ENCODE peak calls at places on chromosomes 6 and 20, in seven cellular contexts. P, D, M, R, W, K and N are unnamed samples. For H3K4me1 and H3K27me3, the result is how much of the 10 kb centered on the place peaks cover.

GRCh38 chr20:58650181-58650775 is 805 bp upstream of the STX16 start:
- DNase-seq in P (no peak), D (no peak), M (peak), R (no peak), W (peak), K (no peak), N (peak)

GRCh38 chr6:138297761-138298298 is 79.5 kb upstream of the PBOV1 start:
- DNase-seq in P (no peak), D (no peak), M (no peak), R (peak), W (no peak), K (no peak), N (no peak)

GRCh38 chr6:91669154-91669903 is 1082.5 kb upstream of the MAP3K7 start:
- DNase-seq in P (no peak), D (no peak), M (no peak), R (no peak), W (no peak), K (no peak), N (no peak)

GRCh38 chr6:90368001-90368400 is 71.4 kb upstream of the BACH2 start:
- DNase-seq in P (no peak), D (no peak), M (no peak), R (no peak), W (no peak), K (no peak), N (no peak)

GRCh38 chr6:96761794-96762193 is 75.5 kb downstream of the GPR63 start:
- DNase-seq in P (no peak), D (no peak), M (no peak), R (no peak), W (no peak), K (no peak), N (no peak)

GRCh38 chr20:1895674-1896496 is 678 bp downstream of the SIRPA start:
- DNase-seq in P (peak), D (peak), M (no peak), R (peak), W (no peak), K (no peak), N (peak)

GRCh38 chr6:130524552-130524951 is 158.7 kb downstream of the TMEM200A start:
- DNase-seq in P (no peak), D (no peak), M (no peak), R (peak), W (no peak), K (no peak), N (no peak)

GRCh38 chr6:17505767-17506280 is 94.3 kb upstream of the FAM8A1 start:
- DNase-seq in P (no peak), D (no peak), M (no peak), R (no peak), W (no peak), K (no peak), N (no peak)

GRCh38 chr20:50635676-50636600 is 55.4 kb downstream of the RIPOR3 start:
- DNase-seq in P (peak), D (peak), M (no peak), R (peak), W (peak), K (peak), N (peak)

GRCh38 chr20:58694241-58695083 is 1.9 kb downstream of the NPEPL1 start:
- DNase-seq in P (no peak), D (no peak), M (no peak), R (no peak), W (no peak), K (no peak), N (no peak)

GRCh38 chr6:53486679-53487078 is 58.2 kb downstream of the GCLC start:
- DNase-seq in P (no peak), D (no peak), M (no peak), R (no peak), W (no peak), K (no peak), N (no peak)

GRCh38 chr20:45370571-45371204 is 7.4 kb downstream of the TP53TG5 start:
- DNase-seq in P (no peak), D (no peak), M (no peak), R (no peak), W (no peak), K (no peak), N (no peak)

GRCh38 chr20:45366192-45366591 is 3.2 kb downstream of the SYS1 start:
- DNase-seq in P (no peak), D (no peak), M (no peak), R (no peak), W (no peak), K (no peak), N (no peak)

GRCh38 chr20:45367126-45367525 is 4.2 kb downstream of the SYS1 start:
- DNase-seq in P (no peak), D (no peak), M (no peak), R (no peak), W (no peak), K (no peak), N (no peak)

GRCh38 chr20:45366631-45367030 is 3.7 kb downstream of the SYS1 start:
- DNase-seq in P (no peak), D (no peak), M (no peak), R (no peak), W (no peak), K (no peak), N (no peak)

GRCh38 chr20:45368221-45368980 is 5.4 kb downstream of the SYS1 start:
- DNase-seq in P (no peak), D (peak), M (no peak), R (no peak), W (no peak), K (no peak), N (no peak)
- H3K4me1 ChIP-seq in P (under half), D (under half), M (under half), R (under half), W (under half), K (under half), N (under half)

DNA sequence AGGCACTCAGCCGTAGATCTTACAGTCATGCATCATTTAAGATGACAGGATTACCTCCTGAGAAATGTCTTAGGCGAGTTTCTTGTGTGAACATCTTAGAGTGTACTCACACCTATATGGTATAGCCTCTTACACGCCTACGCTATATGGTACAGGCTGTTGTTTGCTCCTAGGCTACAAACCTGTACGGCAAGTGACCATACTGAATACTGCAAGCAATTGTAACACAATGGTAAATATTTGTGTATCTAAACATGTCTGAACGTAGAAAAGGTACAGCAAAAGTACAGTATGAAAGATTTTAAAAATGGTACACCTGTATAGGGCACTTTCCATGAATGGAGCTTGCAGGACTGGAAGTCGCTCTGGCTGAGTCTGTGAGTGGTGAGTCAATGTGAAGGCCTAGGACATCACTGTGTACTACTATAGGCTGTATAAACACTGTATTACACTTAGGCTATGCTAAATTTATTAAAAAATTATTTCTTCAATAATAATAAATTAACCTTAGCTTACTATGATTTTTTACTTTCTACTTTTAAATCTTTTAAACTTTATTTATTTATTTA is 540 bp upstream of the IL20RA start:
- DNase-seq in P (no peak), D (no peak), M (no peak), R (no peak), W (no peak), K (no peak), N (no peak)
- H3K4me3 ChIP-seq in P (no peak), D (peak), M (no peak), R (no peak), W (no peak), K (no peak), N (no peak)

GRCh38 chr6:40792183-40792582 is 205.0 kb upstream of the LRFN2 start:
- DNase-seq in P (no peak), D (no peak), M (no peak), R (no peak), W (no peak), K (no peak), N (no peak)
- H3K27me3 ChIP-seq in P (under half), D (under half), M (under half), R (under half), W (under half), K (under half), N (under half)

GRCh38 chr20:63731410-63731809 is 5.1 kb upstream of the LIME1 start:
- DNase-seq in P (no peak), D (no peak), M (no peak), R (no peak), W (no peak), K (no peak), N (no peak)
- H3K4me1 ChIP-seq in P (under half), D (under half), M (under half), R (under half), W (under half), K (under half), N (under half)